ENCODE peak calls at places on chromosomes 1 and 21, in six cellular contexts. X is SK-N-SH, P is K562, B is H1, A is GM12878, C is HepG2. E is an unnamed sample.

GRCh38 chr21:17612023-17612564 is 607 bp downstream of the BTG3 start:
- DNase-seq in X (peak; percentile 66), P (no peak), B (no peak), A (no peak), C (no peak), E (no peak)

GRCh38 chr1:67850151-67850551 is 16.9 kb upstream of the GNG12 start:
- DNase-seq in X (peak; percentile 17), P (peak; percentile 20), B (no peak), A (no peak), C (no peak), E (no peak)

GRCh38 chr21:41045534-41046268 is 122.3 kb upstream of the BACE2 start:
- DNase-seq in X (peak; percentile 43), P (peak; percentile 23), B (peak; percentile 9), A (no peak), C (peak; percentile 5), E (peak; percentile 7)

GRCh38 chr1:65894738-65895605 is 102.3 kb downstream of the PDE4B start:
- DNase-seq in X (no peak), P (no peak), B (no peak), A (peak; percentile 8), C (no peak), E (no peak)

GRCh38 chr1:215794151-215794550 is 227.0 kb downstream of the KCTD3 start:
- DNase-seq in X (no peak), P (no peak), B (no peak), A (no peak), C (no peak), E (no peak)

GRCh38 chr1:21012937-21013336 is 163.8 kb downstream of the EIF4G3 start:
- DNase-seq in X (peak; percentile 66), P (no peak), B (no peak), A (no peak), C (no peak), E (no peak)

GRCh38 chr1:156276966-156277381 is 5.7 kb downstream of the SMG5 start:
- DNase-seq in X (no peak), P (no peak), B (no peak), A (no peak), C (no peak), E (peak; percentile 74)

GRCh38 chr1:234154320-234155251 is 218.7 kb upstream of the COA6 start:
- DNase-seq in X (peak; percentile 71), P (peak; percentile 68), B (peak; percentile 23), A (peak; percentile 20), C (peak; percentile 68), E (peak; percentile 5)

GRCh38 chr1:43349594-43350306 is 9.0 kb upstream of the CDC20 start:
- DNase-seq in X (no peak), P (no peak), B (no peak), A (no peak), C (no peak), E (no peak)

GRCh38 chr1:197965132-197965707 is 48.0 kb downstream of the LHX9 start:
- DNase-seq in X (no peak), P (no peak), B (no peak), A (no peak), C (no peak), E (no peak)

GRCh38 chr1:2303781-2304180 is 75.7 kb downstream of the SKI start:
- DNase-seq in X (no peak), P (no peak), B (no peak), A (no peak), C (no peak), E (no peak)

DNA sequence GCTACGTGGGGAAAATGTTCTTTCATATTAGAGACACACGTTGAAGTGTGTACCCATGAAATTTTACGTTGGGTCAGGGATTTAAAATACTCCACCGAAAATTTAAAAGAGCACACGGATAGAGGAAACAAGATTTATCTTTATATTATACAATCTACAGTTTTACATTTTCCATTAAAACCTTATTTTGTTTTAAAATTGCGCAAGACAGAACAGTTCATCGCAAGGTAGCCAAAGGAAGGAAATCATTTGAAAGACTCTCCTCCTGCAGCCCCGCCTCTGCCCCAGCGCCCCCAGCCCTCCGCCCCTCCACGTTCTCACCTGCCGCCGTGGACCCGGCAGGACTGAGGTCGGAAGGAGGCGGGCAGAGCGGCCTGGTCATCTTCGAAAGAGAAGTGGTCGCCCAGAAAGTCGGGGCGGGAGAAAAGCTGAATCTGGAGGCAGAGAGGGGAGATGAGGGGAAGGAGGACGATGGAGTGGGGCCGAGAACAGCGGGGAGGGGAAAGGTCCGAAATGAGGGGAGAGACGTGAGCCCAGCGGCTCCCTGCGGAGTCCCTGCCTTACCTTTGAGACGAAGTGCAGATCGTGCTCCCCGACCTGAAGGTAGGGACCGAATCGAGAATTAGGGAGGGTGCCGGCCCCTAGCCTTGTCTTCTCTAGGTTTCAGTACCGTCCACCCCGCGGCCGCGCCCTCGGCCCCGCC is 18.0 kb downstream of the CRYBG2 start:
- DNase-seq in X (no peak), P (no peak), B (no peak), A (no peak), C (no peak), E (no peak)
- TF ChIP-seq POLR2AphosphoS5 in X (no peak), P (no peak), B (peak; percentile 22), A (no peak), C (no peak), E (no peak)

GRCh38 chr21:16193758-16194606 is 464.2 kb downstream of the USP25 start:
- DNase-seq in X (no peak), P (no peak), B (peak; percentile 27), A (no peak), C (no peak), E (no peak)

GRCh38 chr21:16196521-16197208 is 466.9 kb downstream of the USP25 start:
- DNase-seq in X (no peak), P (no peak), B (no peak), A (no peak), C (no peak), E (no peak)

GRCh38 chr21:16194851-16195251 is 465.1 kb downstream of the USP25 start:
- DNase-seq in X (no peak), P (no peak), B (no peak), A (no peak), C (peak; percentile 17), E (no peak)

GRCh38 chr21:16195896-16196443 is 466.2 kb downstream of the USP25 start:
- DNase-seq in X (no peak), P (no peak), B (no peak), A (no peak), C (no peak), E (no peak)

DNA sequence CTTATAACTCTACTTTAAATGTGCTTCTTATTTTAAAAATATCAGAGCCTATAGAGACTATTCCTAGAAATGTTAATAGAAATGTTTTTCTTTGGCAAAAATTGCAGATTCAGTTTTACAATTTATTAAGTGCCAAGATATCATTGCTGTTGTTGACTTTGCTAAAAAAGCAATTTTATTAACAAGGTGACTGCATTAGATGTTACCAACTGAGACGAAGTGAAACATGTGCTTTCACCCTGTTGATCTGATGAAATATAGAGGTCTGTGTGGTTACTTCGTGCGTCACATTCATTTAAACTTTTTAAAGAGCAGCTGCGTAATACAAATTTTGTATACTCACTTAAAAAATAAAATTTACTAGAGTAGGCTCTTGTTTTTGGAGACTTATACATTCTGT is 465.7 kb downstream of the USP25 start:
- DNase-seq in X (no peak), P (no peak), B (no peak), A (no peak), C (no peak), E (peak; percentile 17)
- H3K27ac ChIP-seq in X (no peak overlapping the region), P (no peak overlapping the region), B (no peak overlapping the region), A (peak overlapping the region; percentile 28), C (no peak overlapping the region), E (peak overlapping the region; percentile 74)

DNA sequence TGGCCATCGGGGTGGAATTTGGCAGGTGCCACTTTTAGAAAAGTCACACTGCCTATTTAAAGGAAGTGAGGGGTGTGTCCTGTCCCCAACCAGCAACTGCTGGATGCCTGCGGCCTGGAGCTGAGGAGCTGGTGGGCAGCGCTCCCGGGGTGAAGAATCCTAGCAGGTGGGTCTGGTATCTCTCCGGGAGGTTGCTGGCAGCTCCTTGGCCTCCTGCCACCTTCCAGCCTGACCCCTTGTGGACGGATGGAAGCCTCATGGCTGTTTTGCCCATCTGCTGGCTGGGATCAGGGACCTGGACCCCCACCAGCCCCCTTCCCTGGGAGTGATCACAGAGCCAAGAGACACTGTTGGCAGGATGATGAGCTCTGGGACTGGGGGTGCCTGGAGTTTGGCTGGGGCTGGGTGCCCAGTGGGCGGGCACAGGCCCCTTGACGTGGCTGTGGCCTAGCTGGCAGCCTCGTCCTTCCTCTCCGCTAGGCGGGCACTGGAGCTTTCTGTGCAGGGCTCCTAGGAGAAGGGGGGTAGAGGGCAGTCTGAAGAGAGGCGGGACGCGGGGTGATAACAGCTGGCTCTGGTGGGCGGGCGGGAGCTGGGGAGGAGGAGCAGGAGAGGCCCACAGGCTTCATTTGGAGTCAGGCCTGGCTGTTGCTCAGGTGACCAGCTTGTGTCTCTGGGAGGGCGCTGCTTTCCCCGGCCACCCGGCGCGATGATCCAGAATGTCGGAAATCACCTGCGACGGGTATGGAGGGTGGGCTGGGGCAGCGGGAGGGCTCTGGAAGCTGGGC is at the start of gene ACOT11:
- DNase-seq in X (peak; percentile 93), P (peak; percentile 45), B (no peak), A (no peak), C (peak; percentile 72), E (peak; percentile 79)
- TF ChIP-seq GABPA in X (no peak), P (no peak), B (no peak), A (no peak), C (no peak), E (no peak)

GRCh38 chr1:202076050-202076511 is 46.6 kb upstream of the GPR37L1 start:
- DNase-seq in X (peak; percentile 73), P (peak; percentile 78), B (no peak), A (no peak), C (peak; percentile 68), E (no peak)
- TF ChIP-seq POLR2AphosphoS5 in X (no peak), P (peak; percentile 92), B (no peak), A (no peak), C (no peak), E (no peak)

GRCh38 chr1:210236386-210236839 is 3.8 kb downstream of the SERTAD4 start:
- DNase-seq in X (no peak), P (no peak), B (no peak), A (no peak), C (no peak), E (no peak)
- H3K27ac ChIP-seq in X (peak overlapping the region; percentile 36), P (no peak overlapping the region), B (no peak overlapping the region), A (no peak overlapping the region), C (no peak overlapping the region), E (no peak overlapping the region)

E was measured in HL-60.